ENCODE peak calls at places on chromosomes 11 and 22, in seven cellular contexts. U is activated CD4-positive, alpha-beta T cell treated with anti-CD3 and anti-CD28 coated beads, Interleukin-2, amount 50 U/mL, for 1 hour; X is NCI-H510A treated with DMSO at 0.1 percent for 48 hours; Y is iris pigment epithelial cell; N is lung microvascular endothelial cell; S is activated naive CD4-positive, alpha-beta T cell treated with anti-CD3 and anti-CD28 coated beads, Interleukin-2, amount 10 ng/mL, durations not matched to agents 7 days and 5 days; J is nephron progenitor cell. D is an unnamed sample.

GRCh38 chr22:42169055-42169469 is 38.5 kb upstream of the CYP2D6 start:
- DNase-seq in U (peak; percentile 82), X (peak; percentile 41), Y (peak; percentile 63), N (peak; percentile 75), S (peak; percentile 78), J (peak; percentile 83), D (peak; percentile 84)

GRCh38 chr22:45889539-45890350 is 87.2 kb downstream of the WNT7B start:
- DNase-seq in U (no peak), X (no peak), Y (peak; percentile 36), N (no peak), S (no peak), J (no peak), D (peak; percentile 7)

GRCh38 chr11:65493367-65494176 is 5.3 kb upstream of the MALAT1 start:
- DNase-seq in U (no peak), X (peak; percentile 63), Y (peak; percentile 99), N (peak; percentile 95), S (no peak), J (no peak), D (no peak)

GRCh38 chr11:7031346-7031957 is 11.2 kb downstream of the NLRP14 start:
- DNase-seq in U (no peak), X (no peak), Y (no peak), N (no peak), S (no peak), J (no peak), D (no peak)

GRCh38 chr11:112082729-112083128 is 3.8 kb downstream of the TIMM8B start:
- DNase-seq in U (no peak), X (no peak), Y (peak; percentile 96), N (peak; percentile 54), S (no peak), J (no peak), D (no peak)

GRCh38 chr11:13007702-13008435 is 1.2 kb upstream of the RASSF10 start:
- DNase-seq in U (no peak), X (no peak), Y (no peak), N (no peak), S (no peak), J (no peak), D (no peak)

GRCh38 chr22:37566329-37566837 is 6.1 kb downstream of the CDC42EP1 start:
- DNase-seq in U (peak; percentile 23), X (no peak), Y (no peak), N (no peak), S (peak; percentile 57), J (no peak), D (no peak)

GRCh38 chr11:122673706-122674105 is 18.2 kb downstream of the UBASH3B start:
- DNase-seq in U (no peak), X (no peak), Y (peak; percentile 63), N (peak; percentile 35), S (no peak), J (no peak), D (no peak)

GRCh38 chr22:50207383-50208031 is 6.7 kb downstream of the SELENOO start:
- DNase-seq in U (no peak), X (no peak), Y (no peak), N (peak; percentile 57), S (no peak), J (no peak), D (peak; percentile 67)

GRCh38 chr11:47414685-47415070 is 6.3 kb downstream of the SLC39A13 start:
- DNase-seq in U (no peak), X (no peak), Y (no peak), N (no peak), S (no peak), J (no peak), D (no peak)

GRCh38 chr22:20131856-20132685 is 467 bp downstream of the ZDHHC8 start:
- DNase-seq in U (no peak), X (no peak), Y (no peak), N (peak; percentile 25), S (peak; percentile 56), J (peak; percentile 61), D (no peak)

D was measured in BE2C.